ENCODE peak calls at places on chromosomes 1 and 21, in five cellular contexts. O is fibroblast of lung, Y is pancreas, Q is heart left ventricle, A is tibial nerve. M is an unnamed sample. For H3K4me1, the result is how much of the 10 kb centered on the place peaks cover.

GRCh38 chr1:1758059-1758621 is 20.1 kb downstream of the NADK start:
- DNase-seq in O (no peak), Y (no peak), Q (no peak), A (no peak), M (no peak)

GRCh38 chr1:8525291-8526275 is 207.7 kb downstream of the SLC45A1 start:
- DNase-seq in O (peak), Y (peak), Q (peak), A (peak), M (peak)

GRCh38 chr1:209416009-209416408 is 167.5 kb upstream of the CAMK1G start:
- DNase-seq in O (peak), Y (no peak), Q (no peak), A (no peak), M (no peak)

GRCh38 chr1:57424231-57425027 is 569 bp upstream of the DAB1 start:
- DNase-seq in O (peak), Y (no peak), Q (peak), A (no peak), M (peak)

GRCh38 chr1:208509072-208509471 is 264.9 kb upstream of the PLXNA2 start:
- DNase-seq in O (no peak), Y (no peak), Q (no peak), A (no peak), M (no peak)

GRCh38 chr1:172277277-172277676 is 143.2 kb upstream of the C1orf105 start:
- DNase-seq in O (peak), Y (no peak), Q (no peak), A (no peak), M (no peak)

GRCh38 chr1:227944066-227944930 is 3.4 kb downstream of the WNT9A start:
- DNase-seq in O (peak), Y (no peak), Q (peak), A (peak), M (peak)

GRCh38 chr1:167121375-167122120 is 27.7 kb downstream of the STYXL2 start:
- DNase-seq in O (peak), Y (peak), Q (peak), A (no peak), M (no peak)

GRCh38 chr1:170068923-170069322 is 5.6 kb downstream of the KIFAP3 start:
- DNase-seq in O (no peak), Y (no peak), Q (no peak), A (no peak), M (no peak)

GRCh38 chr1:204455063-204455830 is 39.4 kb downstream of the PIK3C2B start:
- DNase-seq in O (no peak), Y (no peak), Q (no peak), A (no peak), M (no peak)

GRCh38 chr1:56073614-56074356 is 505.6 kb downstream of the PLPP3 start:
- DNase-seq in O (peak), Y (peak), Q (peak), A (peak), M (peak)

GRCh38 chr21:43884012-43884860 is 19.2 kb downstream of the AGPAT3 start:
- DNase-seq in O (peak), Y (peak), Q (no peak), A (no peak), M (peak)

GRCh38 chr1:236421022-236421421 is 26.9 kb downstream of the EDARADD start:
- DNase-seq in O (peak), Y (no peak), Q (no peak), A (no peak), M (no peak)

GRCh38 chr1:95953005-95953404 is 719.0 kb downstream of the RWDD3 start:
- DNase-seq in O (peak), Y (no peak), Q (no peak), A (no peak), M (no peak)

GRCh38 chr1:17097787-17098186 is 21.5 kb downstream of the PADI2 start:
- DNase-seq in O (no peak), Y (no peak), Q (no peak), A (no peak), M (no peak)

GRCh38 chr1:175278236-175278635 is 85.7 kb upstream of the KIAA0040 start:
- DNase-seq in O (no peak), Y (no peak), Q (no peak), A (no peak), M (no peak)

GRCh38 chr1:107991371-107992066 is 26.5 kb upstream of the VAV3 start:
- DNase-seq in O (peak), Y (no peak), Q (no peak), A (no peak), M (no peak)

GRCh38 chr1:57309608-57310007 is 114.3 kb downstream of the DAB1 start:
- DNase-seq in O (no peak), Y (no peak), Q (no peak), A (no peak), M (no peak)

GRCh38 chr1:93350875-93351274 is 5.2 kb downstream of the DR1 start:
- DNase-seq in O (no peak), Y (no peak), Q (no peak), A (no peak), M (no peak)

GRCh38 chr1:79193211-79194079 is 186.9 kb upstream of the ADGRL4 start:
- DNase-seq in O (peak), Y (no peak), Q (no peak), A (no peak), M (no peak)

GRCh38 chr21:45318146-45318555 is 30.5 kb upstream of the POFUT2 start:
- DNase-seq in O (no peak), Y (no peak), Q (peak), A (no peak), M (peak)

GRCh38 chr1:188615321-188615720 is 1786.6 kb downstream of the PLA2G4A start:
- DNase-seq in O (peak), Y (no peak), Q (no peak), A (no peak), M (no peak)

GRCh38 chr21:46226920-46227599 is 1.5 kb downstream of the LSS start:
- DNase-seq in O (peak), Y (no peak), Q (no peak), A (no peak), M (no peak)

GRCh38 chr1:232966663-232967062 is 16.3 kb downstream of the NTPCR start:
- DNase-seq in O (no peak), Y (no peak), Q (no peak), A (no peak), M (no peak)

GRCh38 chr21:29289317-29289716 is 9.4 kb upstream of the BACH1 start:
- DNase-seq in O (no peak), Y (no peak), Q (no peak), A (no peak), M (no peak)

GRCh38 chr1:9787702-9788101 is 36.1 kb downstream of the CLSTN1 start:
- DNase-seq in O (no peak), Y (no peak), Q (no peak), A (no peak), M (no peak)

GRCh38 chr1:212108981-212109380 is 73.4 kb downstream of the DTL start:
- DNase-seq in O (peak), Y (no peak), Q (no peak), A (no peak), M (no peak)

GRCh38 chr21:42107177-42107880 is 36.2 kb downstream of the UMODL1 start:
- DNase-seq in O (no peak), Y (no peak), Q (no peak), A (no peak), M (no peak)

GRCh38 chr1:222974496-222974895 is 159.7 kb downstream of the DISP1 start:
- DNase-seq in O (peak), Y (no peak), Q (no peak), A (no peak), M (no peak)

GRCh38 chr1:160432371-160432786 is 32.0 kb downstream of the VANGL2 start:
- DNase-seq in O (no peak), Y (no peak), Q (no peak), A (no peak), M (no peak)

GRCh38 chr1:153612111-153612754 is 704 bp downstream of the S100A16 start:
- DNase-seq in O (no peak), Y (no peak), Q (no peak), A (no peak), M (no peak)

GRCh38 chr1:81558291-81559076 is 242.2 kb upstream of the ADGRL2 start:
- DNase-seq in O (no peak), Y (no peak), Q (no peak), A (no peak), M (no peak)

GRCh38 chr1:222736470-222736869 is 532 bp upstream of the FAM177B start:
- DNase-seq in O (no peak), Y (no peak), Q (no peak), A (no peak), M (no peak)

GRCh38 chr1:109761227-109762038 is 2.3 kb downstream of the EPS8L3 start:
- DNase-seq in O (no peak), Y (no peak), Q (peak), A (no peak), M (peak)

GRCh38 chr21:46054447-46054846 is 43.5 kb upstream of the COL6A2 start:
- DNase-seq in O (peak), Y (no peak), Q (no peak), A (no peak), M (no peak)

GRCh38 chr1:174131032-174131638 is 28.2 kb upstream of the RABGAP1L start:
- DNase-seq in O (no peak), Y (no peak), Q (no peak), A (no peak), M (no peak)

GRCh38 chr1:85240659-85241058 is 18.8 kb downstream of the C1orf52 start:
- DNase-seq in O (peak), Y (no peak), Q (no peak), A (no peak), M (no peak)

GRCh38 chr21:33265664-33266049 is 510 bp upstream of the IL10RB start:
- DNase-seq in O (no peak), Y (no peak), Q (peak), A (no peak), M (no peak)

GRCh38 chr21:14071902-14072734 is 138.6 kb downstream of the LIPI start:
- DNase-seq in O (no peak), Y (no peak), Q (no peak), A (no peak), M (no peak)

GRCh38 chr1:167911413-167911812 is 2.5 kb downstream of the ADCY10 start:
- DNase-seq in O (no peak), Y (no peak), Q (no peak), A (no peak), M (no peak)

GRCh38 chr1:225811622-225812487 is 1.9 kb downstream of the EPHX1 start:
- DNase-seq in O (no peak), Y (no peak), Q (no peak), A (no peak), M (no peak)
- H3K4me1 ChIP-seq in O (under half), Y (under half), Q (half or more), A (under half), M (half or more)

GRCh38 chr1:194279975-194280374 is 1093.6 kb upstream of the B3GALT2 start:
- DNase-seq in O (no peak), Y (no peak), Q (no peak), A (no peak), M (no peak)
- TF ChIP-seq CTCF in O (no peak), Y (no peak), Q (no peak), A (no peak), M (no peak)

DNA sequence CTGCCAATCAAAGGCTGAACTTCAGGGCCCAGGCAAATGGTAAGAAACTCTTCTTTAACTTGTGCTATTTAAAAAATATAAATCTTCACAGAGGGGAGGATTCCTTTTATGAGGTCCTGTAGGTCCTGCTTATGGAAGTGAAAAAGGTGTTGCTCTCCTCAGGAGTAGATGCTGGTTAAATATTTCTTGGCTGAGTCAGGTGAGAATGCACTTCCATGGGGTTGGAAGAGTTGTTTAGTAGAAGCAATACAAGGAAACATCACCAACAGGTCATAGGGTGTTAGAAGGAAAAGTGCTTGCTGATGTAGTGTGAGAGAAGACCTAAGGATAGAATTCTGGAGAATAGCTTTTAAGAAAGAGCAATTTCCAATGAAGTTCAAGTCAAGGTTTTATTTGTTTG is 42.2 kb upstream of the ATP1A1 start:
- DNase-seq in O (no peak), Y (no peak), Q (no peak), A (no peak), M (no peak)
- H3K27ac ChIP-seq in O (no peak), Y (peak), Q (no peak), A (no peak), M (no peak)

GRCh38 chr21:38443110-38443509 is 55.2 kb downstream of the ERG start:
- DNase-seq in O (no peak), Y (no peak), Q (peak), A (no peak), M (no peak)

GRCh38 chr21:38454161-38454560 is 44.1 kb downstream of the ERG start:
- DNase-seq in O (no peak), Y (no peak), Q (no peak), A (no peak), M (no peak)

GRCh38 chr21:38447611-38448010 is 50.7 kb downstream of the ERG start:
- DNase-seq in O (no peak), Y (no peak), Q (no peak), A (no peak), M (no peak)

DNA sequence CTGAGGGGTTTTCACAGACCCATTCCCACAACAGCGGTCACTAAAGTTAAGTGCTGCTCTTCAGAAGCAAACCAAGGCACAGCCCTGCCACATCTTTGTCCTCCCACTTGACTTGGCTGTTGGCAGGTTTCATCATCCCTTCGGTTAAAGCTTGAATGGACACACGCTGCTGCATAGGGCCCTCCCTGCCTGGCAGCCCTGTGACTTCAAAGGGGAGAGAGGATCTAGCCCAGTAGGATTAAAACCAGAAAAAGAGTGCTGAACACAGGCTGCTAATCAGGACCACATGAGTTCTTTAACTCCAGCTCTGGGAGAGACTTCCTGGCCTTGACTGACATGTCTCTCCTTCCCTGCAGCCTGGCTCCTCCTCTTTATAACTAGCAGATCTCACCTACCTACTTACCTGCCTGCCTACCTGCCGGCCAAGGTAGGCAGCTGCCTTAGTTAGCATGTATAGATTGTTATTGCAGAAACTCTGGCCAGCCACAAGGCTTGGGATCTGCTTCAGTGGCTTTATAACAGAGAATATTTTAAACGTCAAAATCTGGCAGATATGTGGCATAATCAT is 49.6 kb downstream of the ERG start:
- DNase-seq in O (no peak), Y (no peak), Q (no peak), A (no peak), M (no peak)
- H3K4me1 ChIP-seq in O (under half), Y (under half), Q (under half), A (under half), M (under half)

DNA sequence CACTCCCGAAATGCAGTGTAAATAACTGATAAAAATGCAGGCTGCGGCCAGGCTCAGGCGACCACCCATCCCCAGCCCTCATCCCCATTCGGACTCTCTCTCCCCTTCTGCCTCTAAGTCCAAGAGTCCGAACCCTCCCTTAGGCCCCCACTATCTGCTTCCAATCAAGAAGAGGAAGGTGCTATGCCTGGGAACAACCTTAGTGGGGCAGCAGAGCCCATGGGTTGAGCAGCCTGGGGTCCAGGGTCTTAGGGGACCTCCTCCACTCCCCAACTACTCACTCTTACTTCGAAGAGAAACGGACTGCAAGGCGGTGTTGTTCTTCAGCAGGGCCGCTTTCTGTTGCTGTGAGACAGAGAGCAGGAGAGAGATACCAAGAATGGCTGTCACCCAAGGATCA is 12.2 kb downstream of the ARHGEF2 start:
- DNase-seq in O (no peak), Y (no peak), Q (no peak), A (no peak), M (no peak)
- TF ChIP-seq CTCF in O (peak), Y (no peak), Q (peak), A (no peak), M (peak)

GRCh38 chr1:36351222-36351977 is 28.0 kb upstream of the EVA1B start:
- DNase-seq in O (peak), Y (no peak), Q (no peak), A (no peak), M (no peak)
- H3K27ac ChIP-seq in O (peak), Y (peak), Q (no peak), A (peak), M (peak)

DNA sequence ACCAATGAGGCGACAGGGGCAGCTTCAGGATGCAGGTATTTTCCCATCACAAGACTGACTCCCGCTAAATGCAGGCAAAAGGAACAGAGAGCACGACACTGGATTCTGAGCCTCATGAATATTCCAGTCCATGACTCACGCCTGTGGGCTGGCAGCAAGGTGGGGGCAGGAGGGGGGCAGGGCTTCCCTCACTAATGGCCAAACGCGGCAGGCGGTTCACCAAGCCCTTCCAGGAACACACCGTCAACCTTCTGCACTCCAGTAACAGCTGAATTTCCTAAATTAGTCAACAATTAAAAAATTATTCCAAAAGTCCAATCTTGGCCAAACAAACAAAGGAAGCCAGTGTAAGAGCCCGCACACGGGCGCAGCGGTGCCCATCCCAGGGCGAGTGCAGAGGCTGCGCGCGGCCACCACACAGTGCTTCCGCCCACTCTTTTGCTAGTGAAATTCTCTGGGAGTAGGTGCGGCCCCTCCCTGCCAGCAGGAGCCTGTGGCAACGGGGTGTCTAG is 12.5 kb upstream of the GPR153 start:
- DNase-seq in O (peak), Y (no peak), Q (no peak), A (no peak), M (no peak)
- H3K4me1 ChIP-seq in O (under half), Y (under half), Q (under half), A (under half), M (under half)

GRCh38 chr1:4587721-4588120 is 66.7 kb upstream of the AJAP1 start:
- DNase-seq in O (no peak), Y (no peak), Q (no peak), A (no peak), M (no peak)

GRCh38 chr1:4586611-4587010 is 67.8 kb upstream of the AJAP1 start:
- DNase-seq in O (no peak), Y (no peak), Q (no peak), A (no peak), M (no peak)

GRCh38 chr1:4585705-4586104 is 68.7 kb upstream of the AJAP1 start:
- DNase-seq in O (no peak), Y (no peak), Q (no peak), A (no peak), M (no peak)

GRCh38 chr1:4584471-4584870 is 69.9 kb upstream of the AJAP1 start:
- DNase-seq in O (no peak), Y (no peak), Q (no peak), A (no peak), M (no peak)

DNA sequence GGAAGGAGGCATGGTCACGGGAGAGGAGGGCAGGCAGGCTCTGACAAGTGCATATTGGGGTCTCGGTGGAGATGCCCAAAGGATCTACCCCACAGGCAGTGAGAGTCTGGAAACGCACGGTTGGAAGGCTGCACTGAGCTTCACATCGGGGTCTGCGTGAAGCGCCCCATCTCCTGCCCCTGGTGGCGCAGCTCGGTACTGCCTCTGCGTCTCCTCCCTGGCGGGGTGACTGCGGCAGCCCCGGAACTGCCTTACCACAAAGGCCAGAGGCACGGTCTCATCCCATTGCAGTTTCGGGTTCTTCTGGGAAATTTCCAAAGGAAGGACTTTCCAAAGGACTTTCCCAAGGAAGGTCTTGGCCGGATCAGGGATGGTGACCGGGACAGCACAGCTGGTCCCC is 69.2 kb upstream of the AJAP1 start:
- DNase-seq in O (no peak), Y (peak), Q (no peak), A (no peak), M (peak)
- TF ChIP-seq CTCF in O (no peak), Y (peak), Q (peak), A (no peak), M (peak)

GRCh38 chr1:21254335-21254951 is 35.8 kb downstream of the ECE1 start:
- DNase-seq in O (no peak), Y (no peak), Q (peak), A (no peak), M (peak)
- H3K27ac ChIP-seq in O (peak), Y (peak), Q (peak), A (peak), M (peak)

GRCh38 chr1:41494351-41495170 is 10.1 kb upstream of the EDN2 start:
- DNase-seq in O (no peak), Y (no peak), Q (no peak), A (no peak), M (no peak)
- H3K4me1 ChIP-seq in O (under half), Y (under half), Q (under half), A (under half), M (half or more)